ENCODE peak calls at places on chromosome 9, in ten cellular contexts. F, S, Y, P, W, B, E, J, A and X are unnamed samples.

GRCh38 chr9:73824671-73825070 is 672.5 kb upstream of the RORB start:
- DNase-seq in W (no peak), A (no peak), E (no peak), Y (no peak), B (no peak), F (no peak), J (no peak), P (no peak), S (no peak), X (no peak)

GRCh38 chr9:92740446-92740961 is 24.1 kb downstream of the BICD2 start:
- DNase-seq in W (no peak), J (no peak), B (no peak), Y (peak), F (peak), A (no peak), P (no peak), S (no peak), E (no peak), X (no peak)

GRCh38 chr9:97564291-97565175 is 63.1 kb downstream of the TMOD1 start:
- DNase-seq in A (no peak), P (peak), B (no peak), S (no peak), E (peak), F (peak), J (no peak), Y (no peak), W (no peak), X (no peak)

GRCh38 chr9:126832440-126832839 is 27.6 kb downstream of the ZBTB43 start:
- DNase-seq in B (no peak), P (no peak), J (no peak), S (no peak), E (no peak), A (no peak), Y (no peak), W (no peak), F (no peak), X (no peak)

GRCh38 chr9:90009447-90009846 is 404.6 kb downstream of the GADD45G start:
- DNase-seq in P (no peak), F (no peak), W (no peak), A (no peak), Y (peak), B (no peak), J (no peak), S (no peak), E (no peak), X (no peak)

GRCh38 chr9:128917151-128917849 is 3.5 kb upstream of the PHYHD1 start:
- DNase-seq in Y (no peak), W (peak), P (peak), A (no peak), B (no peak), S (no peak), J (no peak), E (peak), F (peak), X (no peak)

GRCh38 chr9:105658351-105658750 is 3.9 kb upstream of the TAL2 start:
- DNase-seq in P (no peak), J (no peak), S (no peak), Y (no peak), W (no peak), A (no peak), B (no peak), E (no peak), F (no peak), X (no peak)

GRCh38 chr9:111102793-111103474 is 64.7 kb upstream of the LPAR1 start:
- DNase-seq in P (no peak), W (no peak), S (no peak), B (no peak), E (no peak), F (no peak), A (no peak), J (no peak), Y (no peak), X (no peak)

GRCh38 chr9:136697821-136698526 is 10.7 kb upstream of the AGPAT2 start:
- DNase-seq in Y (peak), A (no peak), W (no peak), S (no peak), E (no peak), F (peak), J (no peak), B (no peak), P (no peak), X (no peak)

GRCh38 chr9:22009563-22009867 is 410 bp upstream of the CDKN2B start:
- DNase-seq in B (no peak), E (no peak), Y (no peak), J (no peak), W (no peak), F (no peak), A (no peak), S (no peak), P (no peak), X (no peak)

GRCh38 chr9:38682713-38683112 is 37.2 kb downstream of the FAM240B start:
- DNase-seq in S (peak), F (no peak), P (no peak), J (no peak), E (no peak), W (no peak), B (peak), A (no peak), Y (no peak), X (no peak)

GRCh38 chr9:100443781-100444768 is 17.1 kb downstream of the MSANTD3 start:
- DNase-seq in P (no peak), S (no peak), A (no peak), B (no peak), F (no peak), E (no peak), J (no peak), W (no peak), Y (peak), X (no peak)

GRCh38 chr9:130634801-130635200 is 29.6 kb upstream of the PRDM12 start:
- DNase-seq in W (no peak), E (no peak), Y (no peak), P (no peak), S (no peak), A (no peak), B (no peak), F (peak), J (no peak), X (no peak)

GRCh38 chr9:112012026-112012902 is 115.7 kb downstream of the UGCG start:
- DNase-seq in Y (peak), P (peak), E (peak), B (peak), W (no peak), J (no peak), F (no peak), S (peak), A (no peak), X (no peak)

GRCh38 chr9:13939129-13939528 is 374.8 kb downstream of the NFIB start:
- DNase-seq in Y (peak), A (no peak), W (no peak), E (no peak), P (no peak), B (no peak), F (no peak), J (no peak), S (peak), X (no peak)

GRCh38 chr9:108743426-108743825 is 112.4 kb downstream of the ACTL7B start:
- DNase-seq in S (no peak), A (no peak), F (no peak), Y (no peak), E (no peak), P (no peak), J (no peak), W (no peak), B (no peak), X (no peak)

DNA sequence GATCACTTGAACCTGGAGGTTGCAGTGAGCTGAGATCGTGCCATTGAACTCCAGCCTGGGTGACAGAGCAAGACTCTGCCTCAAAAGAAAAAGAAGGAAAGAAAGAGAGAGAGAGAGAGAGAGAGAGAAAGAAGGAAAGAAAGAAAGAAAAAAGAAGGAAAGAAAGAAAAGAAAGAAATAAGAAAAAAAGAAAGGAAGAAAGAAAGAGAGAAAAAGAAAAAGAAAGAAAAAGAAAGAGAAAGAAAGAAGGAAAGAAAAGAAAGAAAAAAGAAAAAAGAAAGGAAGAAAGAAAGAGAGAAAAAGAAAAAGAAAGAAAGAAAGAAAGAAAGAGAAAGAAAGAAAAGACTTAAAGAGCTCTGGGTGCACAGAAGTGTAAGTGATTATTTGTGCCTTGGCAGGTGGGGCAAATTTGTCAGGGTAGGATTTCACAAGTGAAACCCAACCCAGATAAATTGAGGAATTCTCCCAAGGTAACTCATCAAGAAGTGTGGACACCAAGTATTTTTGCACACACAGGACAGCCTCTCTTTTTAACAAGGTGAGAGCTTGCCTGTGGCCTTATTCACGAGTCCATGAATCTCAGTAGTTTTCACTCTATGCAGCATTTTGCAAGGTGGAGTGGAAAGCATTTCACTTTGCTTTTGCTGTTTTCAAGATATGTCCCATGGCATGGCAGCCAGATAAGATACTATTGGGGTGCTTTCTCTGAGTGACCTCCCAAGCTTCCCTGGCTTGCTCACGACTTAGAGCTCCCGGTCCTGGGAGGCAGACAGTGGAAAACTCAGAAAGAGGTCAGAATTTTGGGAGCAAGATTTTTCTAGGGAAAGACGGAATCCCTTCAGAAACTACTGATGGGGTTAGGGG is 57.8 kb downstream of the C9orf153 start:
- DNase-seq in Y (no peak), S (no peak), E (no peak), F (no peak), J (no peak), B (no peak), A (no peak), W (no peak), P (no peak), X (no peak)
- TF ChIP-seq CTCF in Y (no peak), S (no peak), E (no peak), F (no peak), J (no peak), B (no peak), A (no peak), W (no peak), P (no peak), X (no peak)

DNA sequence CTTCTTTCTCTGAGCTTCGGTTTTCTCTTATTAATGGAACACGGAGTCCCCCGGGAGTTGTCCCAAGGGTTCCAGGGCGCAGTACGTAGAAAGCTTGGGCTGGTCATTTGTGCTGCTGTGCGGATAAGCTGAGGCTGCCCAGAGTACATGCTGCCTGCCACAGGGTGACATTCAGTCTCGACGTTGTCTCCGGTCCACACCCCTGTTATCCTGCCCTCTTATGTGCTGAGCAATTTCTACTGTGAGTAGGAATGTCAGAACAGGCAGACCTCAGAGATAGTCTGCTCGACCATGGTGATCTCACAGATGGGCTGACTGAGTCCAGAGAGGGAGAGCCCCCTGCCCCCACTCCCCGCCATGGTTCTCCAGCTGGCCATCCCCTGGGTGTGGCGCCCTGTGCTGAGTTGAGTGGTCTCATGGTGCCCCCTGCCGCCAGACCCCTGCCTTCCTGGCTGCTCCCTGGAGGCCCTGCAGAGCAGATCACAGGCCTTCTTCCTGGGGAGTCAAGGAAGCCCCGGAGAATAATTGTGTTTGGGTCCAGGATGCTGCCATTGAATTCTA is 124.0 kb downstream of the RGS3 start:
- DNase-seq in P (peak), Y (peak), B (no peak), F (no peak), J (peak), E (no peak), A (peak), W (no peak), S (no peak), X (peak)
- TF ChIP-seq CTCF in P (peak), Y (peak), B (no peak), F (peak), J (no peak), E (peak), A (peak), W (peak), S (peak), X (peak)

DNA sequence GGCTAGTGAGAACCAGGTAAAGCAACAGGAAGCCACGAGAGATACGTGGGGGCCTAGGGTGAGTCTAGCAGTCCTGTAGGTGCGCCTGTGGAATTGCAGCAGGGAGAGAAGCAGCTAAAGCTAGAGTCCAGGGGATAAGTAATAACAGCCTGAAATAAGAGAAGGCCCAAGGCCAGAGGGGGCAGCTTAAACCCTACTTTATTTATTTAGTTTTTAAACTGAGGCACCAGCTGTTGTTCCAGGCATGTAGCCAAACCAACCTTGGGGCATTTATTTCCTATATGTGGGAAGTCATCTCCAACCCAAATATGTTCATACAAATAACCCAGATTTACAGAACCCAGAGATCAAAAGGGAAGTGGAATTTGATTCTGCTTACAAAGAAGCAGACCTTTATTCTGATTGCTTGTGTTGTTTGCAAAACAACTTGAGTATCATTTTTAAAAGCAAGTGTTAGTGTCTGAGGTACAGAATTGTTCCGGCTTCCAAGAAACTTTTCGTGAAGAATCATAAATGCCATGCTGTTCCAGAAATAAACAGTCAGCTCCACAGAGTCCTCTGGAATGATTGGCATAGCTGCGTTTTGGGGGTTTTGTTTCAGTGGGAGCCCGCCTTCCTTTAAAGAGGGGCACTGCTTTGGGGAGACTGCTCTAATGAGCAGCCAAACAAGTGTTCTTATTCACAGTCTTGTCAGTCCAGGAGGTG is 93.3 kb downstream of the GLDC start:
- DNase-seq in P (no peak), J (no peak), E (no peak), Y (no peak), B (no peak), S (no peak), F (no peak), A (no peak), W (no peak), X (no peak)
- TF ChIP-seq CTCF in P (no peak), J (no peak), E (no peak), Y (no peak), B (no peak), S (peak), F (no peak), A (no peak), W (no peak), X (no peak)

DNA sequence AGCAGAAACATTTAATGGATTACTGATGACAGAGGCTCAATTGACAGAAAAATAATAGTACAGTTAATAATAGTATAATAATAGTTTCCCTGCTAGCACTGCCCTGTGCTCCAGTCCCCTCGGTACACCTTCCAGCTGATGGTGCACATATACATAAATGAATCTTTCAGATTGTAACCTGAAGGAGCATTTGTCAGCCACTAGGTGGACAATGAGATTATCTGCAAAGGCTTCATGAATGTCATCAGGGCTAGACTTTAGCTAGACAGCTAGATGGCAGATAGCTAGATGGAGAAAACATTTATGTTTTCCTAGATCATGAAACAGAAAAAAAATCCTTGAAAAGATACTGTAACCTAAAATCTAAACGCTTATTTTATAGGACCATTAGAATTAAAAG is 304.4 kb upstream of the SMC2 start:
- DNase-seq in S (no peak), A (no peak), P (no peak), B (no peak), F (no peak), Y (peak), J (no peak), E (no peak), W (no peak), X (no peak)
- TF ChIP-seq CTCF in S (peak), A (peak), P (no peak), B (no peak), F (peak), Y (peak), J (no peak), E (peak), W (no peak), X (peak)